ENCODE peak calls at places on chromosomes 4 and X, in six cellular contexts. W, Z, V, H, O and D are unnamed samples.

GRCh38 chr4:22593933-22594332 is 78.1 kb upstream of the ADGRA3 start:
- DNase-seq in H (no peak), V (no peak), O (no peak), W (no peak), Z (peak; percentile 44), D (no peak)

GRCh38 chr4:144716778-144717177 is 70.8 kb downstream of the HHIP start:
- DNase-seq in O (no peak), H (no peak), Z (no peak), V (no peak), W (no peak), D (no peak)

GRCh38 chr4:16608611-16609125 is 289.8 kb downstream of the LDB2 start:
- DNase-seq in W (no peak), V (no peak), H (no peak), Z (no peak), O (no peak), D (no peak)

GRCh38 chr4:1050486-1051213 is 39.2 kb downstream of the FGFRL1 start:
- DNase-seq in H (no peak), Z (peak; percentile 62), W (no peak), V (no peak), O (peak; percentile 31), D (no peak)

GRCh38 chr4:63728480-63729177 is 680.6 kb downstream of the TECRL start:
- DNase-seq in H (no peak), Z (no peak), V (no peak), W (no peak), O (no peak), D (no peak)

GRCh38 chrX:12319012-12319519 is 180.8 kb downstream of the FRMPD4 start:
- DNase-seq in O (no peak), H (no peak), W (no peak), Z (no peak), V (no peak), D (no peak)

GRCh38 chrX:40148439-40149285 is 50.9 kb upstream of the BCOR start:
- DNase-seq in V (no peak), W (no peak), Z (no peak), H (no peak), O (no peak), D (no peak)

GRCh38 chr4:2259036-2259540 is 2.8 kb downstream of the MXD4 start:
- DNase-seq in H (no peak), V (no peak), O (no peak), Z (no peak), W (peak; percentile 44), D (no peak)

GRCh38 chrX:103376118-103376978 is at the start of gene BEX3:
- DNase-seq in H (peak; percentile 67), W (peak; percentile 68), V (peak; percentile 10), Z (peak; percentile 42), O (peak; percentile 73), D (peak; percentile 51)

GRCh38 chr4:176924238-176924637 is 131.5 kb upstream of the VEGFC start:
- DNase-seq in V (no peak), W (no peak), H (no peak), O (no peak), Z (no peak), D (no peak)

GRCh38 chr4:3437998-3438846 is 3.5 kb upstream of the HGFAC start:
- DNase-seq in H (no peak), W (no peak), V (no peak), Z (no peak), O (no peak), D (no peak)